ENCODE peak calls at places on chromosomes 12 and 14, in four cellular contexts. One of them, this sample, is unnamed.

GRCh38 chr14:81550001-81550642 is 16.5 kb upstream of the SEL1L start:
- DNase-seq in SK-N-SH: no peak
- DNase-seq in GM23338: no peak
- DNase-seq in Panc1: no peak
- DNase-seq in this sample: no peak

GRCh38 chr14:75141967-75142366 is 15.1 kb upstream of the NEK9 start:
- DNase-seq in Panc1: no peak
- DNase-seq in SK-N-SH: peak
- DNase-seq in GM23338: peak
- DNase-seq in this sample: peak

GRCh38 chr14:88986146-88986841 is 161.8 kb downstream of the TTC8 start:
- DNase-seq in GM23338: no peak
- DNase-seq in Panc1: no peak
- DNase-seq in SK-N-SH: peak
- DNase-seq in this sample: peak

GRCh38 chr12:70721216-70721615 is 84.0 kb upstream of the PTPRB start:
- DNase-seq in SK-N-SH: no peak
- DNase-seq in Panc1: no peak
- DNase-seq in GM23338: no peak
- DNase-seq in this sample: no peak

GRCh38 chr14:75831455-75831854 is 150.3 kb downstream of the TGFB3 start:
- DNase-seq in GM23338: no peak
- DNase-seq in Panc1: no peak
- DNase-seq in SK-N-SH: no peak
- DNase-seq in this sample: no peak

GRCh38 chr14:94689218-94689984 is 77.2 kb downstream of the SERPINA3 start:
- DNase-seq in Panc1: no peak
- DNase-seq in GM23338: peak
- DNase-seq in SK-N-SH: peak
- DNase-seq in this sample: peak

GRCh38 chr12:132429932-132430643 is 59.9 kb upstream of the FBRSL1 start:
- DNase-seq in Panc1: no peak
- DNase-seq in GM23338: peak
- DNase-seq in SK-N-SH: no peak
- DNase-seq in this sample: peak

GRCh38 chr12:63045020-63045860 is 105.8 kb downstream of the AVPR1A start:
- DNase-seq in GM23338: no peak
- DNase-seq in Panc1: no peak
- DNase-seq in SK-N-SH: no peak
- DNase-seq in this sample: no peak

GRCh38 chr14:75831971-75832370 is 149.8 kb downstream of the TGFB3 start:
- DNase-seq in SK-N-SH: no peak
- DNase-seq in Panc1: peak
- DNase-seq in GM23338: no peak
- DNase-seq in this sample: no peak

GRCh38 chr14:59829941-59830734 is 40.4 kb downstream of the RTN1 start:
- DNase-seq in SK-N-SH: no peak
- DNase-seq in GM23338: peak
- DNase-seq in Panc1: no peak
- DNase-seq in this sample: no peak

GRCh38 chr12:127811988-127812387 is 455.0 kb upstream of the TMEM132C start:
- DNase-seq in SK-N-SH: no peak
- DNase-seq in Panc1: no peak
- DNase-seq in GM23338: peak
- DNase-seq in this sample: no peak

DNA sequence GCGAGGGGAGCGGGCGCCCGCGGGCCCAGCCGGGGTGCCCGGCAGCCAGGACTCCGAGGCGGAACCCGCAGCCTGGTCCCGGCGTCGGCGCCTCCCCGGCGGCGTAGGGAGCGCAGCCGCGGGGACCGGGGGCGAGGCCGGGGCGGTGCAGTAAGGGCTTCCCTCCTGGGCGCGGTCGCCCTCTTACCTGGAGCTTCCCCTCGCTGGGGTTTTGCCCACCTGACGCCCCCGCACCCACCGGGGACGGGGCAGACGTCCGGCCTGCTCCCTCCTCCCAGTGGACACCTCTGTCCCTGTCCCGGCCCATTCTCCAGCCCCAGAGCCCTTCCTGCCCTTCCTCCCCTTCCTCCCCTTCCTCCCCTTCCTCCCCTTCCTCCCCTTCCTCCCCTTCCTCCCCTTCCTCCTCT is 413 bp upstream of the TUBA1C start:
- DNase-seq in SK-N-SH: no peak
- DNase-seq in Panc1: no peak
- DNase-seq in GM23338: no peak
- DNase-seq in this sample: peak
- TF ChIP-seq REST in SK-N-SH: no peak
- TF ChIP-seq REST in Panc1: no peak
- TF ChIP-seq REST in GM23338: no peak
- TF ChIP-seq REST in this sample: no peak

GRCh38 chr12:2212537-2212936 is 159.8 kb downstream of the CACNA1C start:
- DNase-seq in SK-N-SH: no peak
- DNase-seq in Panc1: no peak
- DNase-seq in GM23338: no peak
- DNase-seq in this sample: no peak

GRCh38 chr12:2215709-2216560 is 163.1 kb downstream of the CACNA1C start:
- DNase-seq in GM23338: no peak
- DNase-seq in SK-N-SH: no peak
- DNase-seq in Panc1: no peak
- DNase-seq in this sample: no peak

GRCh38 chr12:2214411-2214810 is 161.6 kb downstream of the CACNA1C start:
- DNase-seq in SK-N-SH: no peak
- DNase-seq in Panc1: no peak
- DNase-seq in GM23338: no peak
- DNase-seq in this sample: no peak

GRCh38 chr12:2211119-2211518 is 158.3 kb downstream of the CACNA1C start:
- DNase-seq in Panc1: no peak
- DNase-seq in SK-N-SH: no peak
- DNase-seq in GM23338: no peak
- DNase-seq in this sample: no peak

DNA sequence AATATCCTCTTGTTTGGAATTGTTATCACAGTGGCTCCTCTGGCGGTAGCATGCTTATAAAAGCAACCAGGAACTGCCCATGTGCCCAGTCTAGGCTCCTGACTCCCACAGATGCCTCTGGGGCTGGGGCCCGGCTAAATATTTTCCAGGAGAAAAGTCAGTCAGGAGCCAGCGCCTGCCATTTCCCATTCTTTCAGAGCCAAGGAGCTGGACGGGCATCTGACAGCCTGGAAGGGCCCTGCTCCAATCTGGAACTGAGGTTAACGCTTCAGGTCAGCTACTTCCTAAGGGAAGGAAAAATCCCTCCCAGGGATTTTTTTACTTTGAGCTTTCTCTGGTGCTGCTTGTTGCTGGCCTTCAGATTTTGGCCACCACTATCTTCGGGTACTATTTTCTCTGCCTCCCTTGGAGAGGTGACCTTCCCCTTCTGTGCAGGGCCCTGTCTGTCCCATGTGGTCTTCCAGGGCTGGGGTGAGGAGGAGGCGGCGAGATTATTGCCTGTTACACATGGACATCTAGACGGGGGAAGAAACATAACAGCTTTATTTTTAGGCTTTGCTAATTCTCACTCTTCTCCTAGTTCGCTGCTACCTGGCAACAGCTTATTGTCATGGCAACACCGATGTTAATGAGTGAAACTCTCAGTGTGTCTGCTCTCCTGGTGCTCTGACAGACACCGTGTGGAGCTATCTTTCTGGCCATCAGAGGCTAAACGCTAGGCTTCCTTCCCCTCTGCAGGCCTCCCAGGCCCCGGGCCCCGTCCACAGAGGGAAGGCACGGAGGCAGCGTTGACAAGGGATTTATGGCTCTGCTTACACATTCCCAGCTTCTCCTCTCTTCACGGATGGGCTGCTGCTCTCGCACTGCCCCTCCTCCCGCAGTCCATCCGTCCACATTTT is 160.4 kb downstream of the CACNA1C start:
- DNase-seq in SK-N-SH: peak
- DNase-seq in GM23338: peak
- DNase-seq in Panc1: no peak
- DNase-seq in this sample: no peak
- TF ChIP-seq REST in SK-N-SH: no peak
- TF ChIP-seq REST in GM23338: no peak
- TF ChIP-seq REST in Panc1: no peak
- TF ChIP-seq REST in this sample: no peak

GRCh38 chr12:54405106-54405505 is 14.0 kb downstream of the ITGA5 start:
- DNase-seq in Panc1: no peak
- DNase-seq in GM23338: no peak
- DNase-seq in SK-N-SH: no peak
- DNase-seq in this sample: no peak

GRCh38 chr12:54401127-54401526 is 16.6 kb upstream of the ZNF385A start:
- DNase-seq in Panc1: no peak
- DNase-seq in SK-N-SH: no peak
- DNase-seq in GM23338: no peak
- DNase-seq in this sample: no peak

GRCh38 chr12:54407183-54407905 is 11.7 kb downstream of the ITGA5 start:
- DNase-seq in GM23338: no peak
- DNase-seq in SK-N-SH: no peak
- DNase-seq in Panc1: no peak
- DNase-seq in this sample: no peak

GRCh38 chr12:54405573-54405972 is 13.5 kb downstream of the ITGA5 start:
- DNase-seq in GM23338: no peak
- DNase-seq in SK-N-SH: no peak
- DNase-seq in Panc1: no peak
- DNase-seq in this sample: no peak

DNA sequence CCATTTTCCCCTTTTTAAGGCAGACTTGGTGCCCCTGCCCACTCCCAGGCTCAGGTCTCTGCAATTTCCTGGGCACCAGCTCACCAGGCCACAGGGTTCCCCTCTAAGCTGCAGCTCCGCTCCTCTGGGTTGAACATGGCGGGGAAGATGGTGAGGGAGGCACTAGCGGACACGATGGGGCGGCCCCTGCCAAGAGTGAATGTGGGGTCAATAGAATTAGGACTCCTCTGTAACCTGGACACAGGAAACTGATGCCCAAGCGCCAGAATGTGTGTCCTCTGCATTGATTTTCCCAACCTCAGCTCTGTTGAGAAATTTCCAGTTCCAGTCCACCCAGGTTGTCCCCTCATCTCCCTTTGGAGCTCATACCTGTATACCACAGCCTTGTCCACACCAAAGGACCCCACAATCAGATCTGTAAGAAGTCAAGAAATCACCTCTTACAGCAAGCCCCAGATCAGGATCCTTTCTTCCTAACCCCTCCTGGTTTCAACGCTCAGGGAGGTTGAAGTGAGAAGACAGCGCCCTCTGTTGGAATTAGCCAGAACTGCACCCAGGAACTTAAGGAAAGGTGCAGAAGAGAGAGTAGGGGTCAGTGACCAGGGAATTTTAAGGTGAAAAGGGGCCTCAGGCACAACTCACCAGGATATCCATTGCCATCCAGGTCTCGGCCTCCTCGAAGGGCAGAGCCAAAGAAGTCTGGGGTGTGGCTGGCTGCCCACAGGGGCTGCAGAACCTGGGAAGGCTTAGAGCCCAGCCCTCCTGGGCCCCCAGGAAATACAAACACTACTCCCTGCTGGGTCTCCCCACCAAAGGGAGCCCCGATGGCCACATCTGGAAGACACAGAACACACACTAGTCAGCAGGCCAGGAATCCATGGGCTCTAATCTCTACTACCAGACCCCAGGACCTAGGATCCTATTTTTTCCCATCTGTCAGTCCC is 14.7 kb downstream of the ITGA5 start:
- DNase-seq in GM23338: peak
- DNase-seq in Panc1: peak
- DNase-seq in SK-N-SH: peak
- DNase-seq in this sample: peak
- TF ChIP-seq REST in GM23338: no peak
- TF ChIP-seq REST in Panc1: no peak
- TF ChIP-seq REST in SK-N-SH: no peak
- TF ChIP-seq REST in this sample: no peak

GRCh38 chr12:117025481-117026151 is 73.6 kb downstream of the TESC start:
- DNase-seq in SK-N-SH: peak
- DNase-seq in GM23338: peak
- DNase-seq in Panc1: peak
- DNase-seq in this sample: peak
- TF ChIP-seq REST in SK-N-SH: no peak
- TF ChIP-seq REST in GM23338: no peak
- TF ChIP-seq REST in Panc1: no peak
- TF ChIP-seq REST in this sample: no peak

GRCh38 chr12:5748027-5748426 is 197.0 kb downstream of the ANO2 start:
- DNase-seq in SK-N-SH: no peak
- DNase-seq in GM23338: no peak
- DNase-seq in Panc1: no peak
- DNase-seq in this sample: no peak

GRCh38 chr12:5746917-5747316 is 198.1 kb downstream of the ANO2 start:
- DNase-seq in Panc1: no peak
- DNase-seq in GM23338: no peak
- DNase-seq in SK-N-SH: no peak
- DNase-seq in this sample: no peak

GRCh38 chr12:5746496-5746895 is 198.6 kb downstream of the ANO2 start:
- DNase-seq in GM23338: no peak
- DNase-seq in SK-N-SH: no peak
- DNase-seq in Panc1: no peak
- DNase-seq in this sample: no peak

GRCh38 chr12:5745251-5745888 is 199.7 kb downstream of the ANO2 start:
- DNase-seq in Panc1: peak
- DNase-seq in SK-N-SH: peak
- DNase-seq in GM23338: peak
- DNase-seq in this sample: peak

DNA sequence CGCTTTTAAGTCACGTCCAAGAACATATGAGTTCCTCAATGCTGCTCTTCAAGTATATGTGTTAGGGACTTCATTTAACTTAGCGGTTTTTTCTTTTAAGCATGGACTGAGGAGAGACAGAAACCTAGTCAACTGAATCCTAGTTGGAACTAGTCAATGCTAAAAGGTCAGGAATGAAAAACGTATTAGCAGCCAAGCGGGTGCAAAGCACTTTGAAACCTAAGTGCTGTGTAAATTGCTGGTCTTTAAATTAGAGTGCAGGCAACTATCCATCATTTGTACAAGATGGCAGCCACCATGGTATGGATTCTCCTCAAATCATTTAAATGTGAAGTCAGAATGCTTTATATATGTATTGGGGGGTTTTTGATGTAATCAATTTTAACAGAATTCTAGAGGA is 199.0 kb downstream of the ANO2 start:
- DNase-seq in Panc1: no peak
- DNase-seq in SK-N-SH: no peak
- DNase-seq in GM23338: no peak
- DNase-seq in this sample: no peak
- TF ChIP-seq REST in Panc1: no peak
- TF ChIP-seq REST in SK-N-SH: no peak
- TF ChIP-seq REST in GM23338: no peak
- TF ChIP-seq REST in this sample: no peak

This sample was measured in A549.